ENCODE peak calls at places on chromosome 1, in five cellular contexts. One of them, this sample, is unnamed.

GRCh38 chr1:232925421-232926202 is 24.8 kb upstream of the NTPCR start:
- DNase-seq in left ventricle myocardium inferior: no peak
- DNase-seq in CD4-positive, alpha-beta T cell: no peak
- DNase-seq in cardiac muscle cell: no peak
- DNase-seq in suprapubic skin: no peak
- DNase-seq in this sample: no peak

GRCh38 chr1:76291737-76292136 is 217.2 kb downstream of the ST6GALNAC3 start:
- DNase-seq in left ventricle myocardium inferior: no peak
- DNase-seq in CD4-positive, alpha-beta T cell: no peak
- DNase-seq in cardiac muscle cell: no peak
- DNase-seq in suprapubic skin: no peak
- DNase-seq in this sample: no peak

GRCh38 chr1:234589854-234590620 is 19.9 kb downstream of the IRF2BP2 start:
- DNase-seq in left ventricle myocardium inferior: no peak
- DNase-seq in CD4-positive, alpha-beta T cell: no peak
- DNase-seq in cardiac muscle cell: peak; percentile 11
- DNase-seq in suprapubic skin: no peak
- DNase-seq in this sample: no peak

GRCh38 chr1:245260116-245260882 is 105.5 kb downstream of the KIF26B start:
- DNase-seq in left ventricle myocardium inferior: no peak
- DNase-seq in CD4-positive, alpha-beta T cell: no peak
- DNase-seq in cardiac muscle cell: no peak
- DNase-seq in suprapubic skin: no peak
- DNase-seq in this sample: no peak

GRCh38 chr1:18473195-18473815 is 7.4 kb upstream of the KLHDC7A start:
- DNase-seq in left ventricle myocardium inferior: no peak
- DNase-seq in CD4-positive, alpha-beta T cell: no peak
- DNase-seq in cardiac muscle cell: no peak
- DNase-seq in suprapubic skin: no peak
- DNase-seq in this sample: no peak

GRCh38 chr1:72439036-72439435 is 156.7 kb upstream of the NEGR1 start:
- DNase-seq in left ventricle myocardium inferior: no peak
- DNase-seq in CD4-positive, alpha-beta T cell: no peak
- DNase-seq in cardiac muscle cell: peak; percentile 4
- DNase-seq in suprapubic skin: no peak
- DNase-seq in this sample: no peak

GRCh38 chr1:188425687-188426086 is 1596.9 kb downstream of the PLA2G4A start:
- DNase-seq in left ventricle myocardium inferior: no peak
- DNase-seq in CD4-positive, alpha-beta T cell: no peak
- DNase-seq in cardiac muscle cell: peak; percentile 12
- DNase-seq in suprapubic skin: no peak
- DNase-seq in this sample: no peak

GRCh38 chr1:231853588-231854207 is 227.1 kb downstream of the DISC1 start:
- DNase-seq in left ventricle myocardium inferior: peak; percentile 45
- DNase-seq in CD4-positive, alpha-beta T cell: no peak
- DNase-seq in cardiac muscle cell: no peak
- DNase-seq in suprapubic skin: no peak
- DNase-seq in this sample: no peak

GRCh38 chr1:53057134-53057533 is 4.9 kb upstream of the PODN start:
- DNase-seq in left ventricle myocardium inferior: no peak
- DNase-seq in CD4-positive, alpha-beta T cell: no peak
- DNase-seq in cardiac muscle cell: peak; percentile 66
- DNase-seq in suprapubic skin: no peak
- DNase-seq in this sample: no peak

GRCh38 chr1:37056201-37056764 is 22.0 kb upstream of the GRIK3 start:
- DNase-seq in left ventricle myocardium inferior: no peak
- DNase-seq in CD4-positive, alpha-beta T cell: no peak
- DNase-seq in cardiac muscle cell: no peak
- DNase-seq in suprapubic skin: no peak
- DNase-seq in this sample: peak; percentile 55

GRCh38 chr1:207463021-207463420 is 8.9 kb downstream of the CR2 start:
- DNase-seq in left ventricle myocardium inferior: no peak
- DNase-seq in CD4-positive, alpha-beta T cell: no peak
- DNase-seq in cardiac muscle cell: no peak
- DNase-seq in suprapubic skin: no peak
- DNase-seq in this sample: no peak

GRCh38 chr1:236904874-236905741 is 99.1 kb downstream of the MT1HL1 start:
- DNase-seq in left ventricle myocardium inferior: no peak
- DNase-seq in CD4-positive, alpha-beta T cell: no peak
- DNase-seq in cardiac muscle cell: peak; percentile 62
- DNase-seq in suprapubic skin: no peak
- DNase-seq in this sample: peak; percentile 32

GRCh38 chr1:19643113-19643512 is 998 bp upstream of the NBL1 start:
- DNase-seq in left ventricle myocardium inferior: no peak
- DNase-seq in CD4-positive, alpha-beta T cell: no peak
- DNase-seq in cardiac muscle cell: no peak
- DNase-seq in suprapubic skin: peak; percentile 74
- DNase-seq in this sample: no peak

GRCh38 chr1:210800301-210800700 is 333.6 kb downstream of the KCNH1 start:
- DNase-seq in left ventricle myocardium inferior: no peak
- DNase-seq in CD4-positive, alpha-beta T cell: no peak
- DNase-seq in cardiac muscle cell: no peak
- DNase-seq in suprapubic skin: no peak
- DNase-seq in this sample: no peak

GRCh38 chr1:175071544-175071943 is 3.9 kb downstream of the TNN start:
- DNase-seq in left ventricle myocardium inferior: no peak
- DNase-seq in CD4-positive, alpha-beta T cell: no peak
- DNase-seq in cardiac muscle cell: no peak
- DNase-seq in suprapubic skin: no peak
- DNase-seq in this sample: no peak

GRCh38 chr1:33307494-33307864 is 13.4 kb downstream of the A3GALT2 start:
- DNase-seq in left ventricle myocardium inferior: no peak
- DNase-seq in CD4-positive, alpha-beta T cell: no peak
- DNase-seq in cardiac muscle cell: no peak
- DNase-seq in suprapubic skin: no peak
- DNase-seq in this sample: no peak
- H3K27ac ChIP-seq in left ventricle myocardium inferior: no peak overlapping the region
- H3K27ac ChIP-seq in CD4-positive, alpha-beta T cell: no peak overlapping the region
- H3K27ac ChIP-seq in cardiac muscle cell: no peak overlapping the region
- H3K27ac ChIP-seq in suprapubic skin: no peak overlapping the region
- H3K27ac ChIP-seq in this sample: no peak overlapping the region

GRCh38 chr1:42137766-42138165 is 15.4 kb upstream of the GUCA2B start:
- DNase-seq in left ventricle myocardium inferior: no peak
- DNase-seq in CD4-positive, alpha-beta T cell: no peak
- DNase-seq in cardiac muscle cell: no peak
- DNase-seq in suprapubic skin: no peak
- DNase-seq in this sample: no peak
- H3K27ac ChIP-seq in left ventricle myocardium inferior: no peak overlapping the region
- H3K27ac ChIP-seq in CD4-positive, alpha-beta T cell: no peak overlapping the region
- H3K27ac ChIP-seq in cardiac muscle cell: no peak overlapping the region
- H3K27ac ChIP-seq in suprapubic skin: no peak overlapping the region
- H3K27ac ChIP-seq in this sample: no peak overlapping the region

DNA sequence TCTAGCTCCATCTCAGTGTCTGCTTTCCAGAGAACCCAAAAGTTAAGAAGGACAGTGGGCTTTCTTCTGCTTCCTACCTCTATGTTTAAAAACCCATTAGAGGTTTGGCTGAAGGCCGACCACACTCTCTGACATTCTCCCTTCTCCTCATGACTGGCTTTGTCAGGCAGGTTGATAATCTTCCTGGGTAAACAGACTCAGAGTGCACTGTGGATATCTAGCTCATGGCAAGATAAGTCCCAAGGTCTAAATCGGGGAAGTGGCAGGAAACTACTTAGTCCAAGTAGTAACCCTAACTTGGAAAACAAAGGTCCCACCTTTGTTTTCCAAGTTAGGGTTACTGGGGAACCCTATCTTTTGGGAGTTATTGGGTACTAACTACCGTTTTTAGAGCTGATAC is 161.9 kb upstream of the SPAG17 start:
- DNase-seq in left ventricle myocardium inferior: no peak
- DNase-seq in CD4-positive, alpha-beta T cell: no peak
- DNase-seq in cardiac muscle cell: no peak
- DNase-seq in suprapubic skin: no peak
- DNase-seq in this sample: no peak
- H3K27ac ChIP-seq in left ventricle myocardium inferior: no peak overlapping the region
- H3K27ac ChIP-seq in CD4-positive, alpha-beta T cell: no peak overlapping the region
- H3K27ac ChIP-seq in cardiac muscle cell: no peak overlapping the region
- H3K27ac ChIP-seq in suprapubic skin: no peak overlapping the region
- H3K27ac ChIP-seq in this sample: no peak overlapping the region

DNA sequence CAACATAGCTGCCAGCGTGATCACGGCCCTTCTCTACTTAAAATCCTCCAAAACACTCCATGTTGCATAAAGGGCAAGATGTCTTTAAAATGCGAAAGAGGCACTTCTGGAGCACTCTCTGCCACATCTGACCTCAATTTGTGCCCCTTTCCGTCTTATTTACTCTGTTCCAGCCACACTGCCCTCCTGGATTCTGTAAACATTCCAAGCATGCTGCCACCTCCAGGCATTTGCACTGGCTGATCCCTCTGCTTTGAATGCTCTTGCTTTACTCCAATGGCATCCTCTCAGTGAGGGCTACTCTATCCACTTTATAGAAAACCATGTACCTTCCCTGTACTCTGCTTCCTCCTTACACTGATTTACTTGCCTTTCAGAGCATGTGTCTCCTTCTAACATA is 5.3 kb upstream of the RGS7 start:
- DNase-seq in left ventricle myocardium inferior: no peak
- DNase-seq in CD4-positive, alpha-beta T cell: no peak
- DNase-seq in cardiac muscle cell: no peak
- DNase-seq in suprapubic skin: no peak
- DNase-seq in this sample: no peak
- H3K27ac ChIP-seq in left ventricle myocardium inferior: no peak overlapping the region
- H3K27ac ChIP-seq in CD4-positive, alpha-beta T cell: no peak overlapping the region
- H3K27ac ChIP-seq in cardiac muscle cell: no peak overlapping the region
- H3K27ac ChIP-seq in suprapubic skin: no peak overlapping the region
- H3K27ac ChIP-seq in this sample: no peak overlapping the region